ENCODE peak calls at places on chromosomes 7 and 10, in nine cellular contexts. L is GM12891, Z is K562, C is H1, F is endothelial cell of umbilical vein, W is breast epithelium, J is transverse colon, H is esophagus muscularis mucosa, Y is spleen. X is an unnamed sample.
A peak's percentile ranks its signal among the peaks of the same experiment; 100 is the strongest.

GRCh38 chr10:119029613-119030420 is at the start of gene NANOS1:
- DNase-seq in L (no peak), Z (no peak), C (no peak), F (peak; percentile 12), W (no peak), J (no peak), H (peak; percentile 83), Y (peak; percentile 79), X (no peak)

GRCh38 chr7:102892631-102893278 is 20.0 kb upstream of the LRRC17 start:
- DNase-seq in L (no peak), Z (no peak), C (no peak), F (peak; percentile 58), W (no peak), J (no peak), H (no peak), Y (no peak), X (no peak)

GRCh38 chr10:69181433-69181832 is 1.4 kb downstream of the SUPV3L1 start:
- DNase-seq in L (no peak), Z (no peak), C (no peak), F (no peak), W (no peak), J (no peak), H (no peak), Y (no peak), X (no peak)

GRCh38 chr10:76640765-76641164 is 996.8 kb downstream of the KCNMA1 start:
- DNase-seq in L (no peak), Z (no peak), C (no peak), F (no peak), W (no peak), J (no peak), H (no peak), Y (no peak), X (no peak)

GRCh38 chr7:133230591-133231194 is 22.2 kb upstream of the EXOC4 start:
- DNase-seq in L (peak; percentile 22), Z (peak; percentile 81), C (no peak), F (peak; percentile 73), W (no peak), J (peak; percentile 35), H (no peak), Y (no peak), X (peak; percentile 52)

GRCh38 chr10:22252801-22253577 is 35.2 kb upstream of the EBLN1 start:
- DNase-seq in L (peak; percentile 16), Z (no peak), C (no peak), F (peak; percentile 34), W (no peak), J (peak; percentile 26), H (no peak), Y (peak; percentile 86), X (no peak)

GRCh38 chr7:121797283-121798037 is 75.5 kb upstream of the PTPRZ1 start:
- DNase-seq in L (no peak), Z (no peak), C (no peak), F (no peak), W (no peak), J (no peak), H (no peak), Y (no peak), X (no peak)

GRCh38 chr7:107262857-107263256 is 94.1 kb downstream of the HBP1 start:
- DNase-seq in L (no peak), Z (peak; percentile 15), C (no peak), F (no peak), W (no peak), J (no peak), H (no peak), Y (no peak), X (no peak)

GRCh38 chr10:22783807-22784206 is 69.4 kb upstream of the PIP4K2A start:
- DNase-seq in L (no peak), Z (no peak), C (no peak), F (no peak), W (no peak), J (no peak), H (no peak), Y (no peak), X (no peak)

GRCh38 chr10:128875955-128876354 is 591.1 kb upstream of the MGMT start:
- DNase-seq in L (no peak), Z (no peak), C (no peak), F (no peak), W (no peak), J (no peak), H (no peak), Y (no peak), X (no peak)

GRCh38 chr7:55140221-55140980 is 121.6 kb downstream of the EGFR start:
- DNase-seq in L (no peak), Z (no peak), C (no peak), F (peak; percentile 31), W (no peak), J (no peak), H (peak; percentile 89), Y (no peak), X (no peak)

GRCh38 chr7:149731207-149731955 is 42.0 kb downstream of the ZNF467 start:
- DNase-seq in L (no peak), Z (no peak), C (no peak), F (no peak), W (no peak), J (no peak), H (no peak), Y (peak; percentile 70), X (no peak)

GRCh38 chr10:1464866-1465265 is 272.5 kb downstream of the ADARB2 start:
- DNase-seq in L (no peak), Z (no peak), C (no peak), F (no peak), W (no peak), J (no peak), H (no peak), Y (no peak), X (no peak)

GRCh38 chr7:101302641-101303101 is 18.9 kb downstream of the IFT22 start:
- DNase-seq in L (no peak), Z (no peak), C (no peak), F (no peak), W (no peak), J (no peak), H (no peak), Y (no peak), X (peak; percentile 44)

GRCh38 chr10:61160253-61160652 is 216.3 kb upstream of the RHOBTB1 start:
- DNase-seq in L (no peak), Z (no peak), C (no peak), F (no peak), W (no peak), J (no peak), H (no peak), Y (no peak), X (no peak)

GRCh38 chr10:61164458-61165160 is 220.6 kb upstream of the RHOBTB1 start:
- DNase-seq in L (no peak), Z (no peak), C (no peak), F (peak; percentile 45), W (peak; percentile 59), J (no peak), H (no peak), Y (no peak), X (no peak)

GRCh38 chr10:61163403-61163802 is 219.4 kb upstream of the RHOBTB1 start:
- DNase-seq in L (no peak), Z (no peak), C (no peak), F (no peak), W (no peak), J (no peak), H (no peak), Y (no peak), X (no peak)

GRCh38 chr10:61157182-61157581 is 213.2 kb upstream of the RHOBTB1 start:
- DNase-seq in L (no peak), Z (no peak), C (no peak), F (no peak), W (no peak), J (no peak), H (no peak), Y (no peak), X (no peak)

GRCh38 chr10:61159253-61159652 is 215.3 kb upstream of the RHOBTB1 start:
- DNase-seq in L (no peak), Z (no peak), C (no peak), F (no peak), W (no peak), J (no peak), H (no peak), Y (no peak), X (no peak)
- TF ChIP-seq POLR2AphosphoS5 in L (no peak), Z (no peak), C (no peak), F (no peak), W (no peak), J (no peak), H (no peak), Y (no peak), X (no peak)

GRCh38 chr7:29454899-29455451 is 108.7 kb upstream of the PRR15 start:
- DNase-seq in L (no peak), Z (no peak), C (no peak), F (no peak), W (no peak), J (no peak), H (no peak), Y (no peak), X (no peak)
- TF ChIP-seq POLR2AphosphoS5 in L (no peak), Z (no peak), C (no peak), F (no peak), W (no peak), J (no peak), H (no peak), Y (no peak), X (no peak)

DNA sequence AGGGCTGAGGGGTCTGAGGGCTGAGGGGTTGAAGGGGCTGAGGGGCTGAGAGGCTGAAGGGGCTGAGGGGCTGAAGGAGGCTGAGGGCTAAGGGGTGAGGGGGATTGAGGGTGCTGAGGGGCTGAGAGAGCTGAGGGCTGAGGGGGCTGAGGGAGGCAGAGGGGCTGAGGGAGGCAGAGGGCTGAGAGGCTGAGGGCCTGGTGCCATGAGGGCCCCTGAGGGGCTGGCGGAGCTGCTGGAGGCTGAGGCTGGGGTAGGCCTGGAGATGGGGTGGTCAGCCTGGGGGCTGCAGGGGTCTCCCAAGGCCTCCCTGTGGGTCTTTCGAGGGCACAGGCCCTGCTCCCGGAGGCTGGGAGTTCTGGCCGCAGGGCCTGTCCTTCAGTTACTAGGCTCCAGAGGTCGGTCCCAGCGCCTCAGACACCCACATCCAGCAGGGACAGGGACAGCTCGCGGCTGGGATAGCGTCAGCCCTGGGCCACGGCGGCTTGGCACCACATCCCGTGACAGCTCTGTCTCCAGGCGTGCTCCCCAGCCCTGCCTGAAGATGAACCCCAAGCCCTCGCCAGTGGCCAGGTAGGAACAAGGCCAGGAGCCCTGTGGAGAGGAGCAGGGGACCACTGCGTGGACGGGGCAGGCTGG is 16.9 kb downstream of the MYO1G start:
- DNase-seq in L (no peak), Z (no peak), C (no peak), F (no peak), W (no peak), J (no peak), H (no peak), Y (peak; percentile 71), X (peak; percentile 46)
- TF ChIP-seq POLR2AphosphoS5 in L (peak; percentile 79), Z (no peak), C (no peak), F (no peak), W (no peak), J (no peak), H (no peak), Y (peak; percentile 40), X (no peak)

GRCh38 chr7:143222782-143223181 is 945 bp downstream of the TAS2R40 start:
- DNase-seq in L (no peak), Z (no peak), C (no peak), F (no peak), W (no peak), J (no peak), H (no peak), Y (peak; percentile 88), X (no peak)
- TF ChIP-seq POLR2AphosphoS5 in L (no peak), Z (no peak), C (no peak), F (no peak), W (no peak), J (no peak), H (no peak), Y (peak; percentile 70), X (no peak)